ENCODE peak calls at places on chromosomes 3 and 15, in seven cellular contexts. Y is astrocyte, N is B cell, X is adrenal gland, W is mucosa of descending colon, L is ovary, Z is BE2C. G is an unnamed sample.

GRCh38 chr3:12869025-12869695 is 27.8 kb upstream of the RPL32 start:
- DNase-seq in W (peak; percentile 79), L (peak; percentile 65), Y (no peak), X (peak; percentile 41), Z (peak; percentile 73), N (peak; percentile 56), G (peak; percentile 72)

GRCh38 chr15:78616506-78616905 is 4.3 kb downstream of the CHRNA3 start:
- DNase-seq in X (no peak), Y (no peak), L (peak; percentile 1), Z (no peak), W (no peak), N (no peak), G (no peak)

GRCh38 chr15:68337826-68338225 is 60.3 kb downstream of the FEM1B start:
- DNase-seq in L (no peak), X (no peak), N (no peak), W (no peak), Z (no peak), Y (no peak), G (no peak)

GRCh38 chr3:123642182-123642956 is 57.5 kb upstream of the HACD2 start:
- DNase-seq in N (peak; percentile 60), X (peak; percentile 73), Z (peak; percentile 86), L (peak; percentile 77), Y (peak; percentile 84), W (peak; percentile 88), G (peak; percentile 60)

GRCh38 chr3:112086857-112087524 is 802 bp downstream of the C3orf52 start:
- DNase-seq in Y (peak; percentile 57), W (no peak), N (no peak), L (no peak), X (no peak), Z (no peak), G (no peak)

GRCh38 chr3:157502916-157503620 is at the start of gene VEPH1:
- DNase-seq in N (no peak), L (no peak), Z (no peak), X (peak; percentile 78), W (peak; percentile 16), Y (peak; percentile 88), G (no peak)

GRCh38 chr3:84600703-84601225 is 358.0 kb upstream of the CADM2 start:
- DNase-seq in W (no peak), X (no peak), L (no peak), N (no peak), Y (no peak), Z (no peak), G (no peak)

GRCh38 chr3:99323940-99324339 is 314.5 kb upstream of the COL8A1 start:
- DNase-seq in X (no peak), L (no peak), W (no peak), N (no peak), Z (no peak), Y (no peak), G (no peak)

GRCh38 chr15:95561463-95561862 is 769.0 kb upstream of the NR2F2 start:
- DNase-seq in Y (peak; percentile 62), X (no peak), L (no peak), N (no peak), W (no peak), Z (no peak), G (no peak)

GRCh38 chr3:184795493-184796198 is 16.3 kb upstream of the VPS8 start:
- DNase-seq in W (no peak), X (no peak), Y (no peak), N (no peak), Z (peak; percentile 57), L (no peak), G (no peak)

GRCh38 chr3:44962606-44963393 is 13.2 kb downstream of the ZDHHC3 start:
- DNase-seq in X (no peak), Y (no peak), N (no peak), Z (no peak), W (no peak), L (no peak), G (no peak)

GRCh38 chr3:24662449-24663345 is 168.0 kb upstream of the THRB start:
- DNase-seq in X (no peak), W (peak; percentile 37), N (no peak), L (no peak), Y (no peak), Z (no peak), G (no peak)

GRCh38 chr3:24812116-24812515 is 317.5 kb upstream of the THRB start:
- DNase-seq in N (no peak), Z (no peak), X (no peak), L (no peak), Y (no peak), W (no peak), G (no peak)

GRCh38 chr15:79124388-79124787 is 33.8 kb upstream of the RASGRF1 start:
- DNase-seq in Y (no peak), Z (no peak), L (no peak), N (no peak), X (no peak), W (no peak), G (no peak)

GRCh38 chr15:59170998-59171397 is 35.6 kb upstream of the LDHAL6B start:
- DNase-seq in X (no peak), W (no peak), N (no peak), L (no peak), Z (no peak), Y (no peak), G (no peak)

DNA sequence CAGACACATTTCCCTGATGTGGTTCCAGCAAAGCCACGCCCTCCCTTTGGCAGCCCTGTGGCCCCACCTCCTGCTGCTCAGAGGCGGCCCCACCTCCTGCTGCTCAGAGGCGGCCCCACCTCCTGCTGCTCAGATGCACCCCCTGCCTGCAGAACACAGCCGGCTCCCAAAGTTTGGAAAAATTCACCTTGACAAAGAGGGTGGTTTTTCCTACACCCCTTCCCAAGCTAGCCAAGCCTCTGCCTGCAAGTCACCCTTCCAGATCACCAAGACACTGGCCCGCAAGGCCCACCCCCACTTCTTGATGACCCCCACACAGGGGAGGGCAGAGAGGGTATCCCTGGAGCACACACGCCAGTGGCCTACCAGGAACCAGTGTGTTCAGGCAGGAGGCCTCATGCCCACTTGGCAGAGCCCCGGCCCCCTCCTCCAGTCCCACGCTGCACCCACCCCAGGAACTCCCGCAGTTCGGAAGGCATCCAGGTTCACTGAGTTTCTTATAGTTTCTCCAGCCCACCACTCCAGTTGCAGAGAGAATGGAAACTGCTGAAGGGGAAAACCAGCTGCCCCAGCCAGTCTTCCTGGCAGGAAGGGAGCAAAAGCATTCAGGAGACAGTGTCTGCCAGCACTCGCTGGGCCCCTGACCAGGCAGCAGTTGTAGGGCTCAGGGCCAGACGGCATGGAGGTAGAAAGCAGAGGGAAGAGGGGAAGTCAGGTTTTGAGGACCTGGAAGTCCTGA is 2.3 kb upstream of the HAPLN3 start:
- DNase-seq in L (peak; percentile 88), X (peak; percentile 87), Y (peak; percentile 76), W (peak; percentile 85), Z (peak; percentile 95), N (peak; percentile 77), G (peak; percentile 92)
- TF ChIP-seq CTCF in L (peak; percentile 77), X (peak; percentile 59), Y (peak; percentile 35), W (peak; percentile 28), Z (peak; percentile 61), N (no peak), G (peak; percentile 88)

GRCh38 chr3:80771085-80771484 is 990.4 kb downstream of the GBE1 start:
- DNase-seq in N (peak; percentile 32), L (no peak), X (no peak), Z (peak; percentile 90), Y (no peak), W (no peak), G (no peak)

GRCh38 chr3:80770106-80771079 is 991.1 kb downstream of the GBE1 start:
- DNase-seq in L (no peak), Z (no peak), X (no peak), N (peak; percentile 34), W (no peak), Y (no peak), G (no peak)

GRCh38 chr3:80767599-80767998 is 993.8 kb downstream of the GBE1 start:
- DNase-seq in X (no peak), Y (no peak), W (no peak), L (no peak), Z (no peak), N (no peak), G (no peak)

DNA sequence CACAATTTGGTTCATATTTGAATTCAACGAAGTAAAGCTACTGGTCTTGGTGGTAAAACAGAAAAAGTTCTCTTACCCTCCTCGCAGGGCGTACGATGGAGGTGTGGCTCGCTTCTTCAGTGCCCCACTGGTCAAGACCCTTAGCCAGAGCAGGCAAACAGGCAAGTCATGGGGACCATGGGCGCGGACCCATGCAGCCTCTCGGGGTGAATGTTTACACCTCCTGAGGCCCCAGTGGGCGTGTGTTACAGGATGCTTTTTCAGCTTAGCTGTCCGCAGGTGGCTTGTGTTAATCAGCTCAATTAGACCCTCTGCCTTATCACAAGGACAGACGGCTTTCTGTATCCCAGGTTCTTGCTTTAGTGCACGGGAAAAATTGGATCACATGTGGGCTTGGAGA is 991.8 kb downstream of the GBE1 start:
- DNase-seq in X (no peak), N (no peak), L (no peak), W (no peak), Y (no peak), Z (no peak), G (no peak)
- TF ChIP-seq CTCF in X (no peak), N (no peak), L (no peak), W (no peak), Y (no peak), Z (no peak), G (no peak)

DNA sequence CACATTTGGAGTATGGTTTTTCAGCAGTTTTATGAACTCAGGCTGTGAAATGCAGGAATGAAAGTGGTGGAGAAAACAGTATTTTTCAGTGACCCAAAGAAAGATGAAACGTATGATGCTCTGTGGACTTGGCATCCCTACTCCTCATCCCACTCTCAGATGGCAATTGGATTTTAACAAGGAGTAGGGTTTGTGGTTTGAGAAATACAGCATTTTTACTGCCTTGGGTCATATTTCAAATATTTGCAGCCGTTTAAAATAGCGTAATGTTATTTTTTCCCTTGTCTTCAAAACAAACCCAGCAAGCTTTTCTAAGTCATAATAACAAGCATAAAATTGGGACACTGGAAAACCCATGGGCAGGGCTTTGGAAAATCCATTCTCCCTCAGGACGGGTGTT is 117.2 kb upstream of the LRIG1 start:
- DNase-seq in X (no peak), L (no peak), Y (peak; percentile 52), W (no peak), Z (no peak), N (no peak), G (no peak)
- TF ChIP-seq CTCF in X (no peak), L (no peak), Y (no peak), W (no peak), Z (no peak), N (no peak), G (no peak)

DNA sequence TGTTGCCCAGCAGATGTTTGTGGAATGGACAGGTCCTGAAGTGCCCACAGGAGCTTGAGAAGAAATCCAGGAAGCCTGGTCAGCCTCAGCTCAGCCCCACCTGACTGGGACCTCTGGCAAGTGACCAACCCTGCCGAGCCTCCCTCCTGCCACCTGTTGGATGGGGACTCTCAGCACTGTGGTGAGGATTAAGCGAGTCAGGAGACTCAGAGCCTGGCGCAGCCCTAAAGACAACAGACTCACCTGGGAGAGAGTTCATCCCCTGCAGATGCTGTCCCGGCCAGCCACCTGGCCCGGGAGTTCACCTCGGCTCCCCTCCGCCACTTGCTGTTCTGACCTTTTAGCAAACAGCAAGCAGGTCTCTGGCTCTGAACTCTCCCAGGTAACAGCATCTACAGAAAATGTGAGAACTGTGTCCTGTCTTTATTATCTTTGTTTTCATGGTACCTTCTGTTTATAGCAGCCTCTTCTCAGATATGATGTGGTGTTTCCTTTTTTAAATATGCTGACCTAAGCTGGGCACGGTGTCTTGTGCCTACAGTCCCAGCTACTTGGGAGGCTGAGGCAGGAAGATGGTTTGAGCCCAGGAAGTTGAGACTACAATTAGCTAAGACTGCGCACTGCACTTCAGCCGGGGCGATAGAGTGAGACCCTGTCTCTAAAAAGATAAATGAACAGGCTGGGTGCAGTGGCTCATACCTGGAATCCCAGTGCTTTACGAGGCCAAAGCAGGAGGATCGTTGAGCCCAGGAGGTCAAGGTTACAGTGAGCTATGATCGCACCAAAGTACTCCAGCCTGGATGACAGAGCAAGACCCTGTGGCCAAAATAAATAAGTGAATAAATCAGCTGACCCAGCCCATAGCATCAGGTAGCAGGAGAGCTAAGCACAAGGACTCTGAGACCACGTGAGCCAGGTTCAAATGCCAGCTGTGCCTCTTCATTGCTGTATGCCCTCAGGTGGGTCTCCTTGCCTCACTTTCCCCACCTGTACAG is 32.4 kb upstream of the SLC6A6 start:
- DNase-seq in N (no peak), Y (no peak), W (peak; percentile 73), X (no peak), Z (no peak), L (no peak), G (no peak)
- TF ChIP-seq CTCF in N (no peak), Y (no peak), W (peak; percentile 18), X (no peak), Z (no peak), L (no peak), G (no peak)

G was measured in heart left ventricle.